ENCODE peak calls at places on chromosomes 4 and X, in five cellular contexts. E is upper lobe of right lung, K is lower leg skin, H is bronchial epithelial cell, L is pancreas. A is an unnamed sample.

GRCh38 chr4:137471461-137471860 is 60.8 kb downstream of the PCDH18 start:
- DNase-seq in E (no peak), K (no peak), H (peak; percentile 34), L (no peak), A (no peak)

GRCh38 chr4:94917146-94917545 is 159.4 kb downstream of the BMPR1B start:
- DNase-seq in E (no peak), K (no peak), H (no peak), L (no peak), A (no peak)

GRCh38 chr4:187770345-187770744 is 225.2 kb upstream of the ZFP42 start:
- DNase-seq in E (no peak), K (no peak), H (no peak), L (no peak), A (no peak)

GRCh38 chrX:1667566-1667965 is 52.7 kb downstream of the ASMT start:
- DNase-seq in E (no peak), K (no peak), H (no peak), L (no peak), A (no peak)

GRCh38 chrX:108590496-108590895 is 145.9 kb downstream of the IRS4 start:
- DNase-seq in E (no peak), K (no peak), H (no peak), L (no peak), A (peak; percentile 17)

GRCh38 chr4:173057906-173058305 is 110.7 kb upstream of the GALNT7 start:
- DNase-seq in E (no peak), K (no peak), H (no peak), L (no peak), A (peak; percentile 22)

GRCh38 chr4:25155957-25156356 is 4.3 kb downstream of the SEPSECS start:
- DNase-seq in E (no peak), K (no peak), H (no peak), L (no peak), A (no peak)

GRCh38 chr4:74608151-74608949 is 163.4 kb downstream of the AREG start:
- DNase-seq in E (no peak), K (no peak), H (peak; percentile 89), L (no peak), A (no peak)

GRCh38 chr4:112509243-112510190 is 6.5 kb downstream of the NEUROG2 start:
- DNase-seq in E (no peak), K (no peak), H (peak; percentile 40), L (no peak), A (no peak)

GRCh38 chr4:52646096-52646495 is 13.0 kb downstream of the USP46 start:
- DNase-seq in E (no peak), K (no peak), H (no peak), L (no peak), A (no peak)

GRCh38 chr4:178306565-178306964 is 864.3 kb upstream of the AGA start:
- DNase-seq in E (no peak), K (no peak), H (no peak), L (no peak), A (peak; percentile 30)

GRCh38 chr4:126455865-126456264 is 1141.1 kb downstream of the FAT4 start:
- DNase-seq in E (no peak), K (no peak), H (no peak), L (no peak), A (no peak)

GRCh38 chrX:17078031-17078730 is 131.7 kb downstream of the REPS2 start:
- DNase-seq in E (no peak), K (no peak), H (peak; percentile 22), L (no peak), A (peak; percentile 48)

GRCh38 chrX:24149346-24150050 is at the start of gene ZFX:
- DNase-seq in E (peak; percentile 88), K (peak; percentile 30), H (no peak), L (peak; percentile 78), A (peak; percentile 74)

GRCh38 chr4:62899607-62900364 is 1509.5 kb downstream of the TECRL start:
- DNase-seq in E (no peak), K (no peak), H (no peak), L (no peak), A (peak; percentile 5)

GRCh38 chr4:1214101-1215095 is 34.5 kb downstream of the CTBP1 start:
- DNase-seq in E (no peak), K (no peak), H (no peak), L (no peak), A (no peak)

GRCh38 chr4:43843501-43843900 is 605.1 kb downstream of the KCTD8 start:
- DNase-seq in E (no peak), K (no peak), H (no peak), L (no peak), A (peak; percentile 20)

GRCh38 chrX:153952373-153953026 is 8.1 kb upstream of the RENBP start:
- DNase-seq in E (no peak), K (no peak), H (no peak), L (no peak), A (no peak)

GRCh38 chr4:123182289-123182688 is 214.3 kb upstream of the SPRY1 start:
- DNase-seq in E (no peak), K (no peak), H (no peak), L (no peak), A (no peak)

GRCh38 chr4:87560802-87561201 is 31.6 kb upstream of the SPARCL1 start:
- DNase-seq in E (no peak), K (no peak), H (peak; percentile 70), L (no peak), A (no peak)

GRCh38 chr4:82753725-82754410 is 44.7 kb downstream of the SCD5 start:
- DNase-seq in E (no peak), K (no peak), H (peak; percentile 83), L (no peak), A (no peak)

GRCh38 chr4:184550476-184550875 is 76.1 kb upstream of the IRF2 start:
- DNase-seq in E (no peak), K (no peak), H (no peak), L (no peak), A (no peak)

GRCh38 chrX:150352114-150352513 is 11.0 kb upstream of the MAMLD1 start:
- DNase-seq in E (no peak), K (no peak), H (no peak), L (no peak), A (no peak)

GRCh38 chrX:75522565-75523411 is at the start of gene ZDHHC15:
- DNase-seq in E (peak; percentile 83), K (peak; percentile 18), H (peak; percentile 9), L (peak; percentile 54), A (peak; percentile 35)

GRCh38 chrX:56802921-56803848 is 74.1 kb downstream of the NBDY start:
- DNase-seq in E (no peak), K (no peak), H (peak; percentile 35), L (peak; percentile 79), A (peak; percentile 71)

GRCh38 chr4:74623041-74623440 is 171.3 kb downstream of the BTC start:
- DNase-seq in E (no peak), K (no peak), H (peak; percentile 45), L (no peak), A (no peak)

GRCh38 chrX:133792198-133792953 is 193.0 kb downstream of the GPC3 start:
- DNase-seq in E (peak; percentile 66), K (peak; percentile 21), H (peak; percentile 54), L (peak; percentile 55), A (peak; percentile 74)

GRCh38 chrX:109822861-109823260 is 89.8 kb upstream of the ACSL4 start:
- DNase-seq in E (no peak), K (no peak), H (no peak), L (no peak), A (no peak)

GRCh38 chrX:109818921-109819320 is 85.9 kb upstream of the ACSL4 start:
- DNase-seq in E (no peak), K (no peak), H (no peak), L (no peak), A (no peak)
- TF ChIP-seq CTCF in E (no peak), K (no peak), H (no peak), L (no peak), A (no peak)

GRCh38 chrX:64885850-64886249 is 90.4 kb downstream of the ZC4H2 start:
- DNase-seq in E (no peak), K (no peak), H (peak; percentile 2), L (no peak), A (no peak)
- TF ChIP-seq CTCF in E (peak; percentile 50), K (no peak), H (peak; percentile 39), L (peak; percentile 56), A (peak; percentile 15)

GRCh38 chr4:124785645-124786044 is 73.1 kb upstream of the ANKRD50 start:
- DNase-seq in E (no peak), K (no peak), H (no peak), L (no peak), A (no peak)
- TF ChIP-seq CTCF in E (no peak), K (no peak), H (no peak), L (peak; percentile 9), A (no peak)

GRCh38 chr4:182560358-182560757 is 317.2 kb downstream of the TENM3 start:
- DNase-seq in E (no peak), K (no peak), H (no peak), L (no peak), A (peak; percentile 71)
- TF ChIP-seq CTCF in E (no peak), K (no peak), H (no peak), L (no peak), A (peak; percentile 45)

GRCh38 chr4:48295116-48295515 is 25.5 kb upstream of the TEC start:
- DNase-seq in E (no peak), K (no peak), H (no peak), L (no peak), A (no peak)

DNA sequence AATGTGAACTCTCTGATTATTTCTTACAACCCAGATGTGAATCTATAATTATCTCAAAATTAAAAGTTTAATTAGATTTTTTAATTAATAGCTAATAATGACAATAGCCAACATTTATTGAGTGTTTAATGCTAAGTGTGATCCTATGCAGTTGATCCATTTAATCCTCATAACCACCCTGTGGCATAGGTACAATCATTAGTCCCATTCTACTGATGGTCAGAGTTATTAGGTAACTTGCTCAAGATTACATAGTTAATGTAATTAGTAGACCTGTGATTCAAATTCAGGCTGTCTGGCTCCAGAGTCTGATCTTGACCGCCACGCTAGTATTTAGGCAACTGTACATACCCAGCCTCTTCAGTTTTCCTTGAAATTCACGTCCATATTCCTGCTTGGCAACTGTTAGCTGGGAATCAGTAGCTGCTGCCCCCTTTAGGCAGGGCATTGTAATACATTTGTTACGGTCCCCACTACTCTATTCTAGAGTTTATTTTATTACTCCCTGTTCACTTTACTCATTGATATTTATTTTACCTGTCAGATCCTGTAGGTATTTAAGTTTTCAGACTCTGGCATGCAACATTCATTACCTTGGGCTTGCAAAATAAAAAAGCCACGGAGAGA is 20.6 kb upstream of the TEC start:
- DNase-seq in E (no peak), K (no peak), H (peak; percentile 37), L (no peak), A (no peak)
- TF ChIP-seq CTCF in E (peak; percentile 59), K (no peak), H (peak; percentile 67), L (peak; percentile 32), A (peak; percentile 59)

GRCh38 chr4:42296196-42296595 is 101.1 kb upstream of the SHISA3 start:
- DNase-seq in E (no peak), K (no peak), H (no peak), L (no peak), A (no peak)
- TF ChIP-seq CTCF in E (no peak), K (no peak), H (no peak), L (no peak), A (no peak)

DNA sequence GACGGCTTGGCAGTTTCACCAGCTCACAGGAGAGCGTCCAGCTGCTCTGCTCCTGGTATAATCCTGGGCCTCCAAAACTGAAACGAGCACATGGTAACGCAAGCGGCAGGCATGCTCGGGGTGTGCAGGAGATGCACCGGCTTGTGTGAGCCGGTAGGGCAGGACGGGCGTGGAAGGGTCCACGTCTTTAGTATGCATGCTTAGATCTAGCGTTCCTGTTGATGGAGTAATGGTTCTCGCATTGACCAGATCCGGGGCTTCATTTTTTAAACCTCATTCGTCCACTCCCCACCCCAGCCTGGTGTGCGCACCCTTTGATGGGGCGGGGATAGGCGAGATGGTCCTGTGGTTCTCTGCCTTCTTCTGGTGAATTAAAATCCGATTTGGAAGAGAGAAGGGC is 39.7 kb downstream of the FAM149A start:
- DNase-seq in E (no peak), K (no peak), H (peak; percentile 23), L (no peak), A (peak; percentile 47)
- TF ChIP-seq CTCF in E (peak; percentile 12), K (no peak), H (peak; percentile 12), L (no peak), A (peak; percentile 25)

A was measured in astrocyte of the spinal cord.